ENCODE peak calls at places on chromosomes 4 and X, in five cellular contexts. U is Peyer's patch, B is WERI-Rb-1, Y is body of pancreas, I is SK-N-SH. K is an unnamed sample.
A peak's percentile ranks its signal among the peaks of the same experiment; 100 is the strongest.

GRCh38 chr4:124745988-124746801 is 33.7 kb upstream of the ANKRD50 start:
- DNase-seq in U (no peak), B (no peak), Y (no peak), I (no peak), K (no peak)

GRCh38 chr4:150149381-150149780 is 71.1 kb downstream of the DCLK2 start:
- DNase-seq in U (no peak), B (no peak), Y (no peak), I (no peak), K (no peak)

GRCh38 chr4:3313139-3313538 is 20.3 kb downstream of the RGS12 start:
- DNase-seq in U (no peak), B (no peak), Y (peak; percentile 0), I (no peak), K (no peak)

GRCh38 chrX:129983575-129984131 is 1.2 kb downstream of the BCORL1 start:
- DNase-seq in U (no peak), B (peak; percentile 31), Y (peak; percentile 14), I (peak; percentile 80), K (peak; percentile 16)

GRCh38 chr4:67393699-67394281 is 151.5 kb downstream of the CENPC start:
- DNase-seq in U (no peak), B (no peak), Y (no peak), I (peak; percentile 16), K (peak; percentile 9)

GRCh38 chrX:57678686-57679428 is 1.2 kb downstream of the NLRP2B start:
- DNase-seq in U (no peak), B (no peak), Y (no peak), I (no peak), K (no peak)

GRCh38 chr4:8021796-8022195 is 82.1 kb upstream of the AFAP1 start:
- DNase-seq in U (no peak), B (no peak), Y (no peak), I (peak; percentile 54), K (no peak)

GRCh38 chr4:16206301-16206700 is 20.0 kb downstream of the TAPT1 start:
- DNase-seq in U (no peak), B (no peak), Y (no peak), I (no peak), K (no peak)

GRCh38 chr4:163679189-163679588 is 184.7 kb downstream of the TMA16 start:
- DNase-seq in U (peak; percentile 27), B (peak; percentile 19), Y (no peak), I (peak; percentile 5), K (no peak)

GRCh38 chr4:115790812-115791211 is 677.4 kb upstream of the NDST4 start:
- DNase-seq in U (no peak), B (no peak), Y (no peak), I (no peak), K (no peak)

GRCh38 chrX:37603938-37604409 is 32.5 kb downstream of the LANCL3 start:
- DNase-seq in U (no peak), B (no peak), Y (no peak), I (no peak), K (peak; percentile 30)

GRCh38 chrX:46796574-46797191 is 37.8 kb upstream of the SLC9A7 start:
- DNase-seq in U (peak; percentile 69), B (peak; percentile 68), Y (peak; percentile 79), I (peak; percentile 60), K (peak; percentile 30)

GRCh38 chr4:135777386-135777785 is 1575.8 kb upstream of the PABPC4L start:
- DNase-seq in U (no peak), B (no peak), Y (no peak), I (no peak), K (no peak)

GRCh38 chr4:147192679-147193078 is 247.0 kb upstream of the TTC29 start:
- DNase-seq in U (no peak), B (no peak), Y (no peak), I (no peak), K (no peak)

GRCh38 chr4:173415092-173415491 is 16.2 kb upstream of the SCRG1 start:
- DNase-seq in U (no peak), B (no peak), Y (no peak), I (no peak), K (no peak)

GRCh38 chrX:47529548-47529947 is 31.5 kb upstream of the ARAF start:
- DNase-seq in U (no peak), B (no peak), Y (no peak), I (no peak), K (no peak)

GRCh38 chrX:15146515-15146914 is 123.4 kb downstream of the ASB9 start:
- DNase-seq in U (no peak), B (peak; percentile 11), Y (no peak), I (peak; percentile 22), K (peak; percentile 22)

GRCh38 chrX:13360146-13360545 is 40.3 kb upstream of the ATXN3L start:
- DNase-seq in U (no peak), B (peak; percentile 27), Y (no peak), I (no peak), K (no peak)

GRCh38 chr4:93127489-93127888 is 701.1 kb upstream of the ATOH1 start:
- DNase-seq in U (no peak), B (no peak), Y (no peak), I (no peak), K (no peak)

GRCh38 chrX:80430826-80431501 is 10.7 kb downstream of the TENT5D start:
- DNase-seq in U (no peak), B (no peak), Y (no peak), I (peak; percentile 1), K (no peak)

GRCh38 chr4:183658362-183659028 is 490 bp downstream of the RWDD4 start:
- DNase-seq in U (no peak), B (no peak), Y (peak; percentile 14), I (peak; percentile 83), K (peak; percentile 53)

GRCh38 chr4:39104255-39104654 is 42.2 kb downstream of the KLHL5 start:
- DNase-seq in U (no peak), B (no peak), Y (no peak), I (no peak), K (no peak)

GRCh38 chr4:39103291-39103690 is 41.3 kb downstream of the KLHL5 start:
- DNase-seq in U (no peak), B (no peak), Y (no peak), I (no peak), K (no peak)

GRCh38 chr4:39097290-39097689 is 35.3 kb downstream of the KLHL5 start:
- DNase-seq in U (no peak), B (no peak), Y (no peak), I (no peak), K (no peak)

GRCh38 chr4:39106011-39106410 is 44.0 kb downstream of the KLHL5 start:
- DNase-seq in U (no peak), B (no peak), Y (no peak), I (no peak), K (no peak)

GRCh38 chr4:39102297-39102696 is 40.3 kb downstream of the KLHL5 start:
- DNase-seq in U (no peak), B (no peak), Y (no peak), I (no peak), K (no peak)
- TF ChIP-seq CTCF in U (no peak), B (no peak), Y (no peak), I (no peak), K (no peak)

GRCh38 chrX:79162076-79162475 is 17.6 kb downstream of the GPR174 start:
- DNase-seq in U (no peak), B (no peak), Y (no peak), I (no peak), K (no peak)
- H3K4me3 ChIP-seq in U (no peak overlapping the region), B (no peak overlapping the region), Y (no peak overlapping the region), I (no peak overlapping the region), K (peak overlapping the region; percentile 8)

DNA sequence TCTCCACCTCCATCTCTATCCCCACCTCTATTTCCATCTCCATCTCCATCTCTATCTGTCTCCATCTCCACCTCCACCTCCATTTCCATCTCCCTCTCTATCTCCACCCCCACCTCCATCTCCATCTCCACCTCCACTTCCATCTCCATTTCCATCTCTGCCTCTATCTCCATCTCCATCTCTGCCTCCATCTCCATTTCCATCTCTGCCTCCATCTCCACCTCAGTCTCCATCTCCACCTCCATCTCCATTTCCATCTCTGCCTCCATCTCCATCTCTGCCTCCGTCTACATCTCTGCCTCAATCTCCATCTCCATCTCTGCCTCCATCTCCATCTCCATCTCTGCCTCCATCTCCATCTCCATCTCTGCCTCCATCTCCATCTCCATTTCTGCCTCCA is 40.8 kb upstream of the CHRNA9 start:
- DNase-seq in U (no peak), B (no peak), Y (no peak), I (no peak), K (no peak)
- H3K36me3 ChIP-seq in U (no peaks in the 10 kb centered on the region), B (no peaks in the 10 kb centered on the region), Y (no peaks in the 10 kb centered on the region), I (no peaks in the 10 kb centered on the region), K (no peaks in the 10 kb centered on the region)

GRCh38 chr4:98506462-98507132 is 151.8 kb downstream of the TSPAN5 start:
- DNase-seq in U (no peak), B (peak; percentile 72), Y (no peak), I (peak; percentile 20), K (no peak)
- TF ChIP-seq CTCF in U (no peak), B (peak; percentile 58), Y (peak; percentile 17), I (peak; percentile 42), K (peak; percentile 28)

DNA sequence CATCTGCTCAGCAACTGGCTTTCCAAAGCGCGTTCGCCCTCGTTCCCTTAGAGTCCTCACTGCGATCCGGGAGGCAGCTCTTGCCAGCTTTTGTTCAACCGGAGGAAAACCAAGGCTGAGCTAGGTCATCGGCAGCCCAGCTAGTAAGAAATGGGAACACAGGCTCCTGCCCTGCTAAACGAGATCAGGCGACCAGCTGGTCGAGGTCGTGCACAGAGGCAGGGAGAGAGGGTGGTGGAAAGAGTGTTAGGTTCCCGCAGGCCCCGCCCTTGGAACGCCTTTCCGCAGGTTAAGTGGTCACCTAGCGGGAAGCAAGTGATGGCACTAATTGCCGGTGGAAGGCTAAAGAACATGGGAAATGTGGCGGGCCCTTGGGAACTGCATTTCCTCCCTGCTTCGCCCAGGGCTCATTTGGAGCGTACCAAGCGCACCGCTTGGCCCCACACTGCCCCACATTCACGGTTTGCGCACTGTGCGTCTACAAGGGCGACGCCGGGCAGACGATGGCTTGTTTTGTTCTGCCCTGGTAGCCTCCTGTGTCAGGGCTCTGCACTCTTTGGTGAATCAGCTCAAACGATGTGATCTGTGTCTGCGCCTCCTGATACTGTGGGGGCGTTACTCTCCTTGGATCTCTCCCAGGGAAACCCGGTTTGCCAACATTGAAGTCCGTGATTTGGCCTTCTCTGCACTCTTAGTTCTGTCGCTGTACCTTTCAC is 7.2 kb upstream of the PRDM8 start:
- DNase-seq in U (no peak), B (no peak), Y (no peak), I (no peak), K (no peak)
- H3K4me3 ChIP-seq in U (no peak overlapping the region), B (no peak overlapping the region), Y (no peak overlapping the region), I (no peak overlapping the region), K (no peak overlapping the region)

GRCh38 chr4:119598521-119598920 is 30.1 kb downstream of the PDE5A start:
- DNase-seq in U (no peak), B (no peak), Y (no peak), I (no peak), K (no peak)

GRCh38 chr4:119604266-119604665 is 24.3 kb downstream of the PDE5A start:
- DNase-seq in U (no peak), B (no peak), Y (no peak), I (no peak), K (no peak)
- H3K36me3 ChIP-seq in U (peaks cover 8% of the 10 kb centered on the region), B (no peaks in the 10 kb centered on the region), Y (no peaks in the 10 kb centered on the region), I (no peaks in the 10 kb centered on the region), K (no peaks in the 10 kb centered on the region)

GRCh38 chr4:174930895-174931294 is 12.7 kb downstream of the ADAM29 start:
- DNase-seq in U (no peak), B (no peak), Y (no peak), I (no peak), K (no peak)
- TF ChIP-seq CTCF in U (no peak), B (no peak), Y (no peak), I (no peak), K (no peak)

K was measured in GM06990.